ENCODE peak calls at places on chromosomes 3 and 15, in four cellular contexts. One of them, this sample, is unnamed.

GRCh38 chr3:164452707-164453106 is 625.6 kb downstream of the SI start:
- DNase-seq in uterus: no peak
- DNase-seq in breast epithelium: no peak
- DNase-seq in transverse colon: no peak
- DNase-seq in this sample: no peak

GRCh38 chr15:97482521-97482920 is 478.0 kb upstream of the ARRDC4 start:
- DNase-seq in breast epithelium: no peak
- DNase-seq in uterus: no peak
- DNase-seq in transverse colon: no peak
- DNase-seq in this sample: no peak

GRCh38 chr15:88454867-88455810 is 12.0 kb downstream of the MRPL46 start:
- DNase-seq in transverse colon: peak; percentile 60
- DNase-seq in uterus: peak; percentile 52
- DNase-seq in breast epithelium: peak; percentile 25
- DNase-seq in this sample: peak; percentile 51

GRCh38 chr15:78353093-78353492 is 12.9 kb downstream of the CRABP1 start:
- DNase-seq in breast epithelium: no peak
- DNase-seq in transverse colon: no peak
- DNase-seq in uterus: no peak
- DNase-seq in this sample: peak; percentile 52

GRCh38 chr15:68032672-68033071 is 21.4 kb upstream of the PIAS1 start:
- DNase-seq in breast epithelium: peak; percentile 23
- DNase-seq in transverse colon: no peak
- DNase-seq in uterus: no peak
- DNase-seq in this sample: no peak

GRCh38 chr3:188064831-188065493 is 89.0 kb upstream of the LPP start:
- DNase-seq in breast epithelium: no peak
- DNase-seq in transverse colon: no peak
- DNase-seq in uterus: no peak
- DNase-seq in this sample: no peak

GRCh38 chr15:90597477-90598052 is 67.8 kb downstream of the CRTC3 start:
- DNase-seq in transverse colon: no peak
- DNase-seq in breast epithelium: no peak
- DNase-seq in uterus: no peak
- DNase-seq in this sample: no peak

GRCh38 chr3:11568503-11569155 is 75.1 kb downstream of the VGLL4 start:
- DNase-seq in breast epithelium: peak; percentile 80
- DNase-seq in uterus: peak; percentile 82
- DNase-seq in transverse colon: peak; percentile 46
- DNase-seq in this sample: peak; percentile 97

GRCh38 chr3:38497026-38497425 is 886 bp downstream of the EXOG start:
- DNase-seq in breast epithelium: no peak
- DNase-seq in transverse colon: no peak
- DNase-seq in uterus: no peak
- DNase-seq in this sample: no peak

GRCh38 chr3:4343258-4343657 is 40.1 kb downstream of the SETMAR start:
- DNase-seq in uterus: no peak
- DNase-seq in breast epithelium: no peak
- DNase-seq in transverse colon: no peak
- DNase-seq in this sample: no peak

GRCh38 chr15:90002428-90002844 is 1.3 kb downstream of the ZNF710 start:
- DNase-seq in transverse colon: peak; percentile 62
- DNase-seq in uterus: peak; percentile 46
- DNase-seq in breast epithelium: peak; percentile 38
- DNase-seq in this sample: no peak

GRCh38 chr3:116077557-116077956 is 367.7 kb downstream of the LSAMP start:
- DNase-seq in uterus: no peak
- DNase-seq in breast epithelium: no peak
- DNase-seq in transverse colon: no peak
- DNase-seq in this sample: no peak

GRCh38 chr3:126519506-126520455 is 2.2 kb upstream of the UROC1 start:
- DNase-seq in transverse colon: no peak
- DNase-seq in uterus: no peak
- DNase-seq in breast epithelium: no peak
- DNase-seq in this sample: no peak

GRCh38 chr3:140188285-140188684 is 253.3 kb downstream of the CLSTN2 start:
- DNase-seq in breast epithelium: no peak
- DNase-seq in uterus: no peak
- DNase-seq in transverse colon: no peak
- DNase-seq in this sample: no peak

GRCh38 chr3:100402150-100402706 is 889 bp downstream of the LNP1 start:
- DNase-seq in transverse colon: no peak
- DNase-seq in breast epithelium: no peak
- DNase-seq in uterus: no peak
- DNase-seq in this sample: no peak

GRCh38 chr3:32009101-32009500 is 27.6 kb downstream of the ZNF860 start:
- DNase-seq in transverse colon: no peak
- DNase-seq in uterus: no peak
- DNase-seq in breast epithelium: no peak
- DNase-seq in this sample: no peak

GRCh38 chr3:126146525-126147146 is 33.8 kb downstream of the ALDH1L1 start:
- DNase-seq in uterus: no peak
- DNase-seq in transverse colon: peak; percentile 6
- DNase-seq in breast epithelium: peak; percentile 5
- DNase-seq in this sample: no peak

GRCh38 chr3:142087676-142088075 is 61.7 kb downstream of the TFDP2 start:
- DNase-seq in uterus: no peak
- DNase-seq in breast epithelium: no peak
- DNase-seq in transverse colon: no peak
- DNase-seq in this sample: no peak

GRCh38 chr3:5022966-5023776 is 43.9 kb downstream of the BHLHE40 start:
- DNase-seq in uterus: peak; percentile 77
- DNase-seq in breast epithelium: peak; percentile 81
- DNase-seq in transverse colon: no peak
- DNase-seq in this sample: peak; percentile 63

GRCh38 chr3:69326821-69327433 is 59.0 kb downstream of the FRMD4B start:
- DNase-seq in breast epithelium: no peak
- DNase-seq in uterus: no peak
- DNase-seq in transverse colon: no peak
- DNase-seq in this sample: no peak

GRCh38 chr3:59771760-59772159 is 721.9 kb upstream of the CFAP20DC start:
- DNase-seq in transverse colon: no peak
- DNase-seq in uterus: no peak
- DNase-seq in breast epithelium: no peak
- DNase-seq in this sample: peak; percentile 19

GRCh38 chr3:194482196-194482593 is 4.6 kb downstream of the ATP13A3 start:
- DNase-seq in uterus: no peak
- DNase-seq in breast epithelium: no peak
- DNase-seq in transverse colon: no peak
- DNase-seq in this sample: no peak

GRCh38 chr15:28986108-28986507 is 100.3 kb downstream of the APBA2 start:
- DNase-seq in transverse colon: no peak
- DNase-seq in breast epithelium: no peak
- DNase-seq in uterus: no peak
- DNase-seq in this sample: no peak

GRCh38 chr3:63353383-63353782 is 75.3 kb downstream of the SYNPR start:
- DNase-seq in transverse colon: no peak
- DNase-seq in breast epithelium: no peak
- DNase-seq in uterus: no peak
- DNase-seq in this sample: no peak

GRCh38 chr3:150372320-150373118 is 35.6 kb upstream of the TSC22D2 start:
- DNase-seq in transverse colon: no peak
- DNase-seq in breast epithelium: no peak
- DNase-seq in uterus: no peak
- DNase-seq in this sample: no peak

GRCh38 chr15:78565951-78566774 is 843 bp downstream of the CHRNA5 start:
- DNase-seq in breast epithelium: no peak
- DNase-seq in uterus: no peak
- DNase-seq in transverse colon: peak; percentile 13
- DNase-seq in this sample: peak; percentile 15

GRCh38 chr3:181887685-181888084 is 176.0 kb downstream of the SOX2 start:
- DNase-seq in uterus: no peak
- DNase-seq in transverse colon: no peak
- DNase-seq in breast epithelium: no peak
- DNase-seq in this sample: no peak

GRCh38 chr3:3053974-3054373 is 56.2 kb downstream of the IL5RA start:
- DNase-seq in transverse colon: no peak
- DNase-seq in breast epithelium: no peak
- DNase-seq in uterus: no peak
- DNase-seq in this sample: no peak

GRCh38 chr15:57313134-57313483 is 63.2 kb upstream of the CGNL1 start:
- DNase-seq in uterus: no peak
- DNase-seq in transverse colon: no peak
- DNase-seq in breast epithelium: no peak
- DNase-seq in this sample: no peak

GRCh38 chr3:103767635-103768034 is 1332.8 kb downstream of the ZPLD1 start:
- DNase-seq in breast epithelium: no peak
- DNase-seq in transverse colon: no peak
- DNase-seq in uterus: no peak
- DNase-seq in this sample: no peak

GRCh38 chr3:159796744-159797143 is 191.9 kb upstream of the IL12A start:
- DNase-seq in breast epithelium: no peak
- DNase-seq in transverse colon: no peak
- DNase-seq in uterus: no peak
- DNase-seq in this sample: peak; percentile 31

GRCh38 chr15:38490231-38490630 is 36.3 kb downstream of the FAM98B start:
- DNase-seq in uterus: no peak
- DNase-seq in breast epithelium: no peak
- DNase-seq in transverse colon: no peak
- DNase-seq in this sample: no peak
- TF ChIP-seq POLR2A in uterus: no peak
- TF ChIP-seq POLR2A in breast epithelium: no peak
- TF ChIP-seq POLR2A in transverse colon: no peak
- TF ChIP-seq POLR2A in this sample: no peak

DNA sequence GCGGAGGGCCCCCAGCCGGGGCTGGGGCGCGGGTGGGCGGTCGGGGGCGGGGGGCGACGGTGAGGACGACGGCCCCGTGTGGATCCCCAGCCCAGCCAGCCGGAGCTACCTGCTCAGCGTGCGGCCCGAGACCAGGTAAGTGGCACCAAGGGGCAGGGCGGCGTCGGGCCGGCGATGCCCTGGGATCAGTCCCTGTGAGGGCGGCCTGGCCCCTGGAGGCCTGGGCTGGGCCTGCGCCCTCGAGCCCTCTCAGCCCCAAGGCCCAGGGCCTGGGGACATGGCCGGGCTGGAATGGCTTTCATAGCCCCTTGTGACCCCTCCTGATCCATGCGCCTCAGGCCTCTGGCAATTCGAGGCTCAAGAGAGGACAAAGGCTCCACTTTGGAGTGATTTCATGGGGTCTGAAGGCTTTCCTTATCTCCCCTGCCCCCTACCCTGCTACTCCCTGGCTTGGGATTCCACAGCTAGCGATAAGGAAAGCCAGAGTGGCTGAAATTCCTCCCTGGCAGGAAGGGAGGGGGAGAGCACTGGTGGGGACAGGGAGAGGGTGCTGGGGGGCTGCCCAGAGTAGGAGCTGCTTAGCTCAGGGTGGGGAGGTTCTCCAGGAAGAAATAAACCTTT is 415 bp downstream of the ALPK3 start:
- DNase-seq in transverse colon: no peak
- DNase-seq in uterus: no peak
- DNase-seq in breast epithelium: no peak
- DNase-seq in this sample: no peak
- TF ChIP-seq POLR2A in transverse colon: no peak
- TF ChIP-seq POLR2A in uterus: no peak
- TF ChIP-seq POLR2A in breast epithelium: no peak
- TF ChIP-seq POLR2A in this sample: no peak

GRCh38 chr3:46935168-46935858 is 41.2 kb downstream of the CCDC12 start:
- DNase-seq in breast epithelium: peak; percentile 89
- DNase-seq in uterus: peak; percentile 93
- DNase-seq in transverse colon: peak; percentile 58
- DNase-seq in this sample: peak; percentile 88
- TF ChIP-seq POLR2A in breast epithelium: no peak
- TF ChIP-seq POLR2A in uterus: no peak
- TF ChIP-seq POLR2A in transverse colon: no peak
- TF ChIP-seq POLR2A in this sample: no peak

GRCh38 chr15:42920281-42921048 is at the start of gene TTBK2:
- DNase-seq in uterus: peak; percentile 99
- DNase-seq in breast epithelium: peak; percentile 97
- DNase-seq in transverse colon: peak; percentile 99
- DNase-seq in this sample: peak; percentile 83
- TF ChIP-seq POLR2A in uterus: peak; percentile 26
- TF ChIP-seq POLR2A in breast epithelium: peak; percentile 57
- TF ChIP-seq POLR2A in transverse colon: peak; percentile 79
- TF ChIP-seq POLR2A in this sample: peak; percentile 75

GRCh38 chr3:124934577-124934976 is at the start of gene MUC13:
- DNase-seq in transverse colon: no peak
- DNase-seq in uterus: no peak
- DNase-seq in breast epithelium: no peak
- DNase-seq in this sample: no peak
- TF ChIP-seq POLR2A in transverse colon: peak; percentile 96
- TF ChIP-seq POLR2A in uterus: no peak
- TF ChIP-seq POLR2A in breast epithelium: no peak
- TF ChIP-seq POLR2A in this sample: no peak

GRCh38 chr15:34101366-34102174 is at the start of the genes EMC7 and PGBD4:
- DNase-seq in transverse colon: peak; percentile 99
- DNase-seq in breast epithelium: peak; percentile 98
- DNase-seq in uterus: peak; percentile 99
- DNase-seq in this sample: peak; percentile 81
- TF ChIP-seq POLR2A in transverse colon: peak; percentile 91
- TF ChIP-seq POLR2A in breast epithelium: peak; percentile 68
- TF ChIP-seq POLR2A in uterus: peak; percentile 56
- TF ChIP-seq POLR2A in this sample: peak; percentile 77

GRCh38 chr15:63157066-63157890 is at the start of gene RPS27L:
- DNase-seq in transverse colon: peak; percentile 94
- DNase-seq in breast epithelium: peak; percentile 86
- DNase-seq in uterus: peak; percentile 91
- DNase-seq in this sample: peak; percentile 60
- TF ChIP-seq POLR2A in transverse colon: peak; percentile 97
- TF ChIP-seq POLR2A in breast epithelium: peak; percentile 81
- TF ChIP-seq POLR2A in uterus: peak; percentile 79
- TF ChIP-seq POLR2A in this sample: peak; percentile 91

DNA sequence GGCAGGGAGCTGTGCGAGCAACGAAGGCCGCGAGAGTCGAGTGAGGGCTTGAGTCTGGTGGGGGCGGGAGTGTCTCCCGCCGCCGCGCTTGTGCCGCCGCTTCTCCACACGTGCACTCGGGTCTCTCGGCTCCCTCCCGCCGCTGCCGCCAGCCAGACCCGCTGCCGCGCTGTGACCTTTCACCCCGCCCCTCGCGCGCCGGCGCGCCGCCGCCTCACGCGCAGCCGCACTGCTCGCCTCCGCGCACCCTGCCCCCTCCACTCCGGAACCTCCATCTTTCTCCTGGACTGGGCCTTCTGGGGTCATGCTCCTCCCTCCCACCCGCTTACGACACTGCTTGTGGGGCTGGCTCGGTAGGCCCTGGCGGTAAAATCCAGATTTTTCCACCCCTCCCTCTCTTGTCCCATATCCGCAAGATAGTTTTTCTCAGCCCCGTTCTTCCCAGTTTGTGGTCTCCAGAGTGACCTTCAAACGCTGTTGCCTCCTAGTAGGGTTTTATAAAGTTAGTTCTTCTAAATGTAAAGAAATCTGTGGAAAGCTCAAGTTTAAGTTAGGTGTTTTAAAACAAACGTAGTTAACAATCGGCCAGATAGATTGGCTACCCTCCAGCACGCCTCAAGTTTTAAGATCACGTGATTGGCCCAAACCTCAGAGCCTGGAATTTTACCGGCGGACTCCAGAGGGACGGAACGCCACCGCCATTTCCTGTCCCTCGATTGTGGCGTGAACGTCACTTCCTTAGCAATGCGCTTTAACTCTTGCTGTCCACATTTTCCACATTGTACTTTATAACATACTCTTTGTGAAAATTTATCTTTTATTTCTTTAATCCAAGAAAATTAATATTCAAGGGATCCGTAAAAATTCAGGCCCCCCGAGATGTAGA is at the start of gene NAA50:
- DNase-seq in transverse colon: peak; percentile 94
- DNase-seq in uterus: peak; percentile 96
- DNase-seq in breast epithelium: peak; percentile 93
- DNase-seq in this sample: peak; percentile 65
- TF ChIP-seq POLR2A in transverse colon: peak; percentile 75
- TF ChIP-seq POLR2A in uterus: peak; percentile 77
- TF ChIP-seq POLR2A in breast epithelium: peak; percentile 49
- TF ChIP-seq POLR2A in this sample: peak; percentile 87